ENCODE peak calls at places on chromosomes 12 and 14, in seven cellular contexts. One of them, this sample, is unnamed.

GRCh38 chr14:94031161-94031875 is 5.2 kb downstream of the OTUB2 start:
- DNase-seq in hepatocyte: no peak
- DNase-seq in A549: no peak
- DNase-seq in psoas muscle: no peak
- DNase-seq in OCI-LY7: no peak
- DNase-seq in HFF-Myc: no peak
- DNase-seq in fibroblast of the aortic adventitia: no peak
- DNase-seq in this sample: no peak

GRCh38 chr12:91902860-91903683 is 242.6 kb downstream of the BTG1 start:
- DNase-seq in psoas muscle: no peak
- DNase-seq in HFF-Myc: no peak
- DNase-seq in hepatocyte: no peak
- DNase-seq in OCI-LY7: no peak
- DNase-seq in A549: no peak
- DNase-seq in fibroblast of the aortic adventitia: peak
- DNase-seq in this sample: no peak

GRCh38 chr12:63916561-63917476 is 72.3 kb downstream of the SRGAP1 start:
- DNase-seq in hepatocyte: no peak
- DNase-seq in psoas muscle: no peak
- DNase-seq in OCI-LY7: no peak
- DNase-seq in fibroblast of the aortic adventitia: peak
- DNase-seq in HFF-Myc: no peak
- DNase-seq in A549: no peak
- DNase-seq in this sample: no peak

GRCh38 chr14:95098984-95099599 is 58.2 kb downstream of the DICER1 start:
- DNase-seq in psoas muscle: peak
- DNase-seq in A549: peak
- DNase-seq in HFF-Myc: peak
- DNase-seq in OCI-LY7: peak
- DNase-seq in hepatocyte: peak
- DNase-seq in fibroblast of the aortic adventitia: peak
- DNase-seq in this sample: peak

GRCh38 chr12:29710104-29710503 is 73.6 kb downstream of the TMTC1 start:
- DNase-seq in A549: no peak
- DNase-seq in hepatocyte: no peak
- DNase-seq in HFF-Myc: no peak
- DNase-seq in fibroblast of the aortic adventitia: peak
- DNase-seq in OCI-LY7: no peak
- DNase-seq in psoas muscle: peak
- DNase-seq in this sample: no peak

GRCh38 chr12:5458229-5459050 is 26.5 kb downstream of the NTF3 start:
- DNase-seq in hepatocyte: no peak
- DNase-seq in fibroblast of the aortic adventitia: no peak
- DNase-seq in A549: no peak
- DNase-seq in HFF-Myc: no peak
- DNase-seq in OCI-LY7: no peak
- DNase-seq in psoas muscle: no peak
- DNase-seq in this sample: no peak

GRCh38 chr12:47376937-47377336 is 297.2 kb upstream of the AMIGO2 start:
- DNase-seq in hepatocyte: no peak
- DNase-seq in fibroblast of the aortic adventitia: peak
- DNase-seq in A549: no peak
- DNase-seq in HFF-Myc: no peak
- DNase-seq in OCI-LY7: no peak
- DNase-seq in psoas muscle: no peak
- DNase-seq in this sample: no peak

GRCh38 chr14:21917699-21918436 is 244.2 kb upstream of the OR4E1 start:
- DNase-seq in hepatocyte: peak
- DNase-seq in fibroblast of the aortic adventitia: peak
- DNase-seq in OCI-LY7: peak
- DNase-seq in HFF-Myc: peak
- DNase-seq in A549: peak
- DNase-seq in psoas muscle: no peak
- DNase-seq in this sample: peak

GRCh38 chr14:102927346-102927877 is 4.9 kb downstream of the AMN start:
- DNase-seq in hepatocyte: peak
- DNase-seq in HFF-Myc: no peak
- DNase-seq in OCI-LY7: no peak
- DNase-seq in A549: no peak
- DNase-seq in psoas muscle: no peak
- DNase-seq in fibroblast of the aortic adventitia: no peak
- DNase-seq in this sample: no peak

GRCh38 chr14:59905193-59905592 is 14.8 kb upstream of the LRRC9 start:
- DNase-seq in HFF-Myc: no peak
- DNase-seq in OCI-LY7: no peak
- DNase-seq in psoas muscle: no peak
- DNase-seq in fibroblast of the aortic adventitia: peak
- DNase-seq in A549: no peak
- DNase-seq in hepatocyte: no peak
- DNase-seq in this sample: no peak

GRCh38 chr12:8499616-8500015 is 13.7 kb upstream of the CLEC4D start:
- DNase-seq in fibroblast of the aortic adventitia: no peak
- DNase-seq in hepatocyte: no peak
- DNase-seq in A549: no peak
- DNase-seq in HFF-Myc: no peak
- DNase-seq in psoas muscle: no peak
- DNase-seq in OCI-LY7: peak
- DNase-seq in this sample: no peak

GRCh38 chr12:94616217-94616729 is 34.1 kb downstream of the TMCC3 start:
- DNase-seq in psoas muscle: peak
- DNase-seq in OCI-LY7: no peak
- DNase-seq in HFF-Myc: no peak
- DNase-seq in A549: peak
- DNase-seq in fibroblast of the aortic adventitia: no peak
- DNase-seq in hepatocyte: peak
- DNase-seq in this sample: no peak

GRCh38 chr14:29216316-29216715 is 449.7 kb downstream of the FOXG1 start:
- DNase-seq in fibroblast of the aortic adventitia: no peak
- DNase-seq in hepatocyte: no peak
- DNase-seq in A549: no peak
- DNase-seq in OCI-LY7: no peak
- DNase-seq in HFF-Myc: no peak
- DNase-seq in psoas muscle: no peak
- DNase-seq in this sample: no peak

GRCh38 chr14:33740531-33740930 is 210.3 kb downstream of the EGLN3 start:
- DNase-seq in A549: no peak
- DNase-seq in fibroblast of the aortic adventitia: no peak
- DNase-seq in HFF-Myc: no peak
- DNase-seq in psoas muscle: no peak
- DNase-seq in hepatocyte: no peak
- DNase-seq in OCI-LY7: no peak
- DNase-seq in this sample: no peak

GRCh38 chr14:97298331-97298730 is 501.1 kb downstream of the VRK1 start:
- DNase-seq in fibroblast of the aortic adventitia: no peak
- DNase-seq in OCI-LY7: no peak
- DNase-seq in hepatocyte: no peak
- DNase-seq in HFF-Myc: no peak
- DNase-seq in psoas muscle: no peak
- DNase-seq in A549: no peak
- DNase-seq in this sample: no peak

GRCh38 chr12:100476013-100476751 is 2.5 kb downstream of the NR1H4 start:
- DNase-seq in A549: no peak
- DNase-seq in OCI-LY7: no peak
- DNase-seq in fibroblast of the aortic adventitia: no peak
- DNase-seq in hepatocyte: no peak
- DNase-seq in psoas muscle: no peak
- DNase-seq in HFF-Myc: no peak
- DNase-seq in this sample: no peak

GRCh38 chr12:94942663-94943062 is 60.8 kb downstream of the NDUFA12 start:
- DNase-seq in hepatocyte: no peak
- DNase-seq in HFF-Myc: no peak
- DNase-seq in psoas muscle: no peak
- DNase-seq in A549: no peak
- DNase-seq in OCI-LY7: no peak
- DNase-seq in fibroblast of the aortic adventitia: no peak
- DNase-seq in this sample: no peak

GRCh38 chr14:100304825-100305445 is 1.3 kb downstream of the SLC25A29 start:
- DNase-seq in OCI-LY7: no peak
- DNase-seq in psoas muscle: no peak
- DNase-seq in HFF-Myc: no peak
- DNase-seq in A549: peak
- DNase-seq in hepatocyte: peak
- DNase-seq in fibroblast of the aortic adventitia: peak
- DNase-seq in this sample: no peak

GRCh38 chr12:32069071-32069470 is 37.6 kb upstream of the BICD1 start:
- DNase-seq in hepatocyte: no peak
- DNase-seq in OCI-LY7: no peak
- DNase-seq in psoas muscle: no peak
- DNase-seq in HFF-Myc: no peak
- DNase-seq in fibroblast of the aortic adventitia: peak
- DNase-seq in A549: peak
- DNase-seq in this sample: no peak

GRCh38 chr12:40444174-40444573 is 219.4 kb downstream of the LRRK2 start:
- DNase-seq in HFF-Myc: no peak
- DNase-seq in fibroblast of the aortic adventitia: no peak
- DNase-seq in OCI-LY7: no peak
- DNase-seq in A549: no peak
- DNase-seq in psoas muscle: no peak
- DNase-seq in hepatocyte: no peak
- DNase-seq in this sample: no peak

DNA sequence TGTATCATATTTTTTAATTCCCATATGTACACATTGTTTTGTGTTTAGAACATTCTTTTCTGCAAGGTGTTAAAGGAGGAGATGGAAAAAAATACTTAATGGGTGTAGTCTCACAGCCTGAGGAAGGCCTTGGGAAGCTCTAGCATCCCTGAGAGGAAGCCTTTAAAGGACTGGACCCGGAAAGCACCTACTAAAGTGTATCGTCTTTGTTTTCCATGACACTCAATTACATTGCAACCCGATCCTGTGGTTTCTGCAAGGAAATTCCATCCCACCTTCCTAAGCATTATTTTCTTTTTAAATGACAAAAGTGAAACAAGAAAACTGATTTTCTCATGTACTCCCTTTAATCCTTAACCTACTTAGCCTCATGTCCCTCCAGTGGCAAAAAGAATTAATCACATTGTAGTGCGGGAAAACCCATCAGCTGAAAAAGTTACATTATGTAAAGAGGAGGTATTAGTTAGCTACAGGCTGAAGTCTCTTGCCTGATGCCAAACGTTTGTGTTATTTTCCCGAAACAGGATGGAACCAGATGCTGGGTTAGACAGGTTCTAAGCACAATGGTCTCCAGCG is 147.8 kb upstream of the CPSF6 start:
- DNase-seq in OCI-LY7: no peak
- DNase-seq in psoas muscle: no peak
- DNase-seq in fibroblast of the aortic adventitia: no peak
- DNase-seq in hepatocyte: no peak
- DNase-seq in A549: no peak
- DNase-seq in HFF-Myc: no peak
- DNase-seq in this sample: no peak
- TF ChIP-seq CTCF in OCI-LY7: no peak
- TF ChIP-seq CTCF in psoas muscle: no peak
- TF ChIP-seq CTCF in fibroblast of the aortic adventitia: no peak
- TF ChIP-seq CTCF in hepatocyte: no peak
- TF ChIP-seq CTCF in A549: no peak
- TF ChIP-seq CTCF in HFF-Myc: no peak
- TF ChIP-seq CTCF in this sample: no peak

DNA sequence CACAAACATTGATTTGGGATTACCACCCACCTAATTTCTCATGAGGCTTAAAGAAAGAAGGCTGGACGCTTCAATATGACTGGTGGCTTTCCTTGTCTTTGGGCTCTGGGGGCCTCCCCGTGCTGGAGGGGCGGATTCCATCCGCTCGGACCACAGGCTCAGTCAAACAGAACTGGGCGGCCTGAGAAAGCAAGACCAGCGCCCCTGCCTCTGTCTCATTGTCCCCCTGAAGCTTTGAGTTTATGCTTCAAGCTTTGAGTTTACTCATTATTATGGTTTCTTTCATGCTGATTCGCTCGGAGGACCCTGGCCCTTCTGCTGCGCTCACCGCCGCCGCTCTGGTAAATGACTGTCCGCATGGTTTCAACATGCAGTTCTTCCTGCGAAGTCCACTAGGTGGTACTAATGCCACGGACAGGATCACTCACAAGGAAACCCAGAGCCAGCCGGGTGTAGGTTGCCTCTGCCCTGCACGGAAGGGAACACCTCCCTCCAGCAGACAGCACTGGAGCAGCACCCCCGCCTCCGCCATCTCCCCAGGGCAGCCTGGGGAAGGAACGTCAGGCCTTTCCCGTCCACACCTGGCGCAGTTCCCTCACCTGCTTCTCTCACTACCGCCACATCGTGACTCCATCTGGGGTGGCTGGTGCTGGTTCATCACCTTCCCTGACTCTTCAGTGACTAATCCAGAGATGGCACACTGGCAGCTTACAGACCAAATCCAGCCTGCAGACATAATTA is 13.2 kb upstream of the TIGAR start:
- DNase-seq in psoas muscle: peak
- DNase-seq in fibroblast of the aortic adventitia: peak
- DNase-seq in hepatocyte: peak
- DNase-seq in OCI-LY7: peak
- DNase-seq in A549: peak
- DNase-seq in HFF-Myc: peak
- DNase-seq in this sample: peak
- H3K4me3 ChIP-seq in psoas muscle: peak
- H3K4me3 ChIP-seq in fibroblast of the aortic adventitia: no peak
- H3K4me3 ChIP-seq in hepatocyte: no peak
- H3K4me3 ChIP-seq in OCI-LY7: no peak
- H3K4me3 ChIP-seq in A549: no peak
- H3K4me3 ChIP-seq in HFF-Myc: no peak
- H3K4me3 ChIP-seq in this sample: no peak

DNA sequence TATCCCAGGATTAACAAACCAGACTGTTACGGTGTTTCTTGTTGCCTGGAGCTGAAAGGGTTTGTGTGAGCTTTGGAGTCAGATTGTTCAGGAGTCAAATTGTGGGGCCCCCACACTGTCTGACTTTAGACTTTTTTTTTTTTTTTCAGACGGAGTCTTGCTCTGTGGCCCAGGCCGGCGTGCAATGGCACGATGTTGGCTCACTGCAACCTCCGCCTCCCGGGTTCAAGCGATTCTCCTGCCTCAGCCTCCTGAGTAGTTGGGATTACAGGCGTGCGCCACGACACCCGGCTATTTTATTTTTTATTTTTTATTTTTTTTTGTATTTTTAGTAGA is 847 bp downstream of the TSFM start:
- DNase-seq in hepatocyte: no peak
- DNase-seq in HFF-Myc: no peak
- DNase-seq in fibroblast of the aortic adventitia: no peak
- DNase-seq in A549: no peak
- DNase-seq in OCI-LY7: no peak
- DNase-seq in psoas muscle: no peak
- DNase-seq in this sample: no peak
- TF ChIP-seq CTCF in hepatocyte: no peak
- TF ChIP-seq CTCF in HFF-Myc: no peak
- TF ChIP-seq CTCF in fibroblast of the aortic adventitia: no peak
- TF ChIP-seq CTCF in A549: no peak
- TF ChIP-seq CTCF in OCI-LY7: no peak
- TF ChIP-seq CTCF in psoas muscle: no peak
- TF ChIP-seq CTCF in this sample: no peak

DNA sequence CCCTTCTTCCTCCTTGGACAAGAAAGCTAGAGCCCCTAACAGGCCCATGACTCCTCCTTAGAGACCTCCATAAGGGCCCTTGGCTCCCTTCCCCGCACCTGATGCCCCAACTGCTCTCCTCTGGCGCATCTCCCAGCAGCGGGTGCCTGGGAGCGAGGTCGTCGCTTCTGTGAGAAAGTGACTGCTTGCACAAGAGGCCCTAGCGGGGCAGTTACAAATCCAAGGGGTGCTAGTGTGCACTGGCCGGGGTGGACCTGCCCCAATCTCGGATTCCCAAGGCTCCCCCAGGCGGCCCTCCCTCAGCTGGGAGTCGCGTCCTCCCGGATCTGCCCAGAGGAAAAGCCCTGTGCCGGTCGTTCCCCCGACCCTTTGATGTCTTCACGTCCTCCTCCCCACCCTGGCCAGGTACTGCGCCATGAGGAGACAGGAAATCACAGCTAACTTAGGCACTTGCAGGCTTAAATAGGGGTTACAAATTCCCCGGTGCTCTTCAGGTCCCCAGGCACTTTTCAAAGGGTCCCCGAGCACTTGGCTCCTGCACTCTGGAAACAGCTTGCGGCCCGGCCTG is 2.8 kb downstream of the NKX2-8 start:
- DNase-seq in OCI-LY7: no peak
- DNase-seq in HFF-Myc: no peak
- DNase-seq in psoas muscle: no peak
- DNase-seq in fibroblast of the aortic adventitia: no peak
- DNase-seq in A549: no peak
- DNase-seq in hepatocyte: no peak
- DNase-seq in this sample: no peak
- H3K4me3 ChIP-seq in OCI-LY7: no peak
- H3K4me3 ChIP-seq in HFF-Myc: no peak
- H3K4me3 ChIP-seq in psoas muscle: no peak
- H3K4me3 ChIP-seq in fibroblast of the aortic adventitia: no peak
- H3K4me3 ChIP-seq in A549: no peak
- H3K4me3 ChIP-seq in hepatocyte: no peak
- H3K4me3 ChIP-seq in this sample: no peak